ENCODE peak calls at places on chromosomes 4 and X, in ten cellular contexts. F is foreskin fibroblast, H is neural progenitor cell, L is left lung, Z is left ventricle myocardium inferior, K is dorsolateral prefrontal cortex, P is H1, T is stomach, G is fibroblast of pulmonary artery, C is pancreas. X is an unnamed sample.

GRCh38 chrX:136369377-136369776 is 68.6 kb downstream of the ADGRG4 start:
- DNase-seq in T (no peak), C (no peak), F (no peak), P (no peak), G (no peak), Z (no peak), L (no peak), K (no peak), H (no peak), X (no peak)

GRCh38 chr4:78057135-78057599 is at the start of gene FRAS1:
- DNase-seq in P (peak), K (peak), G (peak), T (no peak), Z (peak), C (peak), F (no peak), H (peak), L (peak), X (no peak)

GRCh38 chr4:107008115-107008514 is 28.0 kb downstream of the DKK2 start:
- DNase-seq in C (no peak), L (no peak), P (no peak), Z (no peak), H (no peak), T (no peak), G (no peak), F (no peak), K (no peak), X (no peak)

GRCh38 chrX:84248226-84248625 is 60.2 kb upstream of the RPS6KA6 start:
- DNase-seq in T (no peak), F (peak), H (no peak), Z (no peak), P (no peak), C (no peak), K (no peak), G (peak), L (no peak), X (peak)

GRCh38 chr4:7540654-7541413 is 106.1 kb upstream of the PSAPL1 start:
- DNase-seq in P (no peak), G (no peak), C (no peak), Z (no peak), K (no peak), H (no peak), T (no peak), L (peak), F (no peak), X (no peak)

GRCh38 chr4:93897559-93897958 is 69.0 kb downstream of the ATOH1 start:
- DNase-seq in C (no peak), P (no peak), L (no peak), F (no peak), K (no peak), T (no peak), H (no peak), Z (no peak), G (peak), X (peak)

GRCh38 chr4:174580597-174580996 is 58.3 kb upstream of the HPGD start:
- DNase-seq in G (no peak), P (no peak), L (no peak), C (no peak), K (no peak), T (no peak), F (no peak), H (no peak), Z (no peak), X (no peak)

GRCh38 chrX:21658746-21659145 is 616 bp upstream of the KLHL34 start:
- DNase-seq in H (no peak), Z (no peak), P (no peak), L (peak), F (no peak), C (no peak), K (no peak), T (no peak), G (no peak), X (no peak)

GRCh38 chrX:150849996-150850720 is 48.3 kb downstream of the CD99L2 start:
- DNase-seq in P (no peak), L (no peak), G (no peak), H (no peak), C (no peak), T (no peak), F (no peak), Z (no peak), K (no peak), X (no peak)

GRCh38 chrX:8748855-8749254 is 16.9 kb upstream of the ANOS1 start:
- DNase-seq in H (peak), F (no peak), G (peak), P (no peak), L (no peak), T (no peak), K (no peak), C (no peak), Z (no peak), X (peak)

GRCh38 chrX:149010899-149011224 is 494.2 kb downstream of the IDS start:
- DNase-seq in K (no peak), Z (no peak), L (no peak), G (no peak), F (no peak), H (no peak), P (no peak), C (no peak), T (no peak), X (no peak)

GRCh38 chrX:105876658-105877057 is 54.3 kb downstream of the NRK start:
- DNase-seq in Z (no peak), L (no peak), H (peak), C (no peak), G (peak), P (no peak), F (no peak), T (no peak), K (no peak), X (peak)

GRCh38 chrX:112779139-112779538 is 61.5 kb downstream of the AMOT start:
- DNase-seq in H (no peak), P (no peak), C (no peak), Z (no peak), L (no peak), T (no peak), G (no peak), K (no peak), F (no peak), X (no peak)

GRCh38 chr4:42709392-42710065 is 52.6 kb upstream of the ATP8A1 start:
- DNase-seq in T (no peak), G (no peak), F (no peak), K (no peak), C (no peak), H (no peak), Z (no peak), L (no peak), P (no peak), X (no peak)

GRCh38 chrX:18075603-18076002 is 145.1 kb downstream of the BEND2 start:
- DNase-seq in G (no peak), H (peak), T (no peak), P (no peak), Z (no peak), K (no peak), C (no peak), L (no peak), F (no peak), X (no peak)

GRCh38 chrX:102746134-102746584 is 25.6 kb downstream of the GPRASP3 start:
- DNase-seq in C (peak), P (peak), K (peak), Z (peak), F (peak), L (peak), G (peak), H (peak), T (peak), X (peak)

GRCh38 chrX:50470103-50471031 is at the start of gene DGKK:
- DNase-seq in T (no peak), L (peak), G (no peak), C (no peak), F (no peak), Z (no peak), P (peak), H (peak), K (no peak), X (no peak)

GRCh38 chr4:126890994-126891393 is 741.8 kb upstream of the INTU start:
- DNase-seq in T (no peak), C (no peak), Z (no peak), G (no peak), P (no peak), L (no peak), F (peak), H (peak), K (no peak), X (no peak)

GRCh38 chr4:174848596-174848995 is 19.5 kb upstream of the GLRA3 start:
- DNase-seq in P (no peak), Z (no peak), F (no peak), C (no peak), K (no peak), T (no peak), G (no peak), L (no peak), H (no peak), X (no peak)

GRCh38 chr4:116099596-116099995 is 985.8 kb downstream of the TRAM1L1 start:
- DNase-seq in P (no peak), K (no peak), G (no peak), F (no peak), Z (no peak), T (no peak), C (no peak), H (no peak), L (no peak), X (no peak)

GRCh38 chrX:14913241-14913640 is 40.0 kb downstream of the MOSPD2 start:
- DNase-seq in G (peak), Z (no peak), P (no peak), F (no peak), C (no peak), L (no peak), H (no peak), K (no peak), T (no peak), X (peak)

GRCh38 chr4:79723507-79723906 is 315.5 kb upstream of the GK2 start:
- DNase-seq in L (peak), F (no peak), C (no peak), Z (no peak), H (no peak), G (no peak), P (peak), K (no peak), T (no peak), X (no peak)

GRCh38 chr4:151719045-151719743 is 41.6 kb downstream of the GATB start:
- DNase-seq in T (no peak), H (peak), K (no peak), L (no peak), F (no peak), Z (peak), P (no peak), G (peak), C (no peak), X (peak)

GRCh38 chrX:23228950-23229448 is 105.7 kb upstream of the PTCHD1 start:
- DNase-seq in L (no peak), H (no peak), K (no peak), T (no peak), F (no peak), P (no peak), G (peak), Z (no peak), C (no peak), X (no peak)

GRCh38 chrX:24396236-24396929 is 35.9 kb downstream of the SUPT20HL1 start:
- DNase-seq in F (no peak), H (no peak), Z (no peak), G (peak), K (no peak), T (no peak), C (no peak), P (no peak), L (no peak), X (peak)

GRCh38 chr4:27176400-27176799 is 315.8 kb downstream of the STIM2 start:
- DNase-seq in Z (no peak), F (no peak), H (peak), P (peak), T (no peak), L (no peak), G (peak), K (peak), C (no peak), X (peak)

GRCh38 chr4:139858436-139859225 is 193.0 kb downstream of the MGST2 start:
- DNase-seq in C (no peak), K (no peak), G (no peak), H (no peak), F (no peak), P (no peak), Z (no peak), L (no peak), T (no peak), X (no peak)

GRCh38 chrX:26651755-26652154 is 435.8 kb downstream of the MAGEB5 start:
- DNase-seq in K (no peak), Z (no peak), F (no peak), P (no peak), C (no peak), G (no peak), H (no peak), L (no peak), T (no peak), X (no peak)

GRCh38 chrX:26653050-26653449 is 437.1 kb downstream of the MAGEB5 start:
- DNase-seq in Z (no peak), G (no peak), T (no peak), F (no peak), K (no peak), L (no peak), P (no peak), H (no peak), C (no peak), X (peak)

GRCh38 chrX:26649534-26649933 is 433.6 kb downstream of the MAGEB5 start:
- DNase-seq in H (peak), T (no peak), C (no peak), K (no peak), P (no peak), Z (no peak), F (no peak), L (no peak), G (peak), X (peak)
- TF ChIP-seq CTCF in H (peak), T (no peak), C (peak), K (peak), P (peak), Z (peak), F (peak), L (peak), G (peak), X (peak)

DNA sequence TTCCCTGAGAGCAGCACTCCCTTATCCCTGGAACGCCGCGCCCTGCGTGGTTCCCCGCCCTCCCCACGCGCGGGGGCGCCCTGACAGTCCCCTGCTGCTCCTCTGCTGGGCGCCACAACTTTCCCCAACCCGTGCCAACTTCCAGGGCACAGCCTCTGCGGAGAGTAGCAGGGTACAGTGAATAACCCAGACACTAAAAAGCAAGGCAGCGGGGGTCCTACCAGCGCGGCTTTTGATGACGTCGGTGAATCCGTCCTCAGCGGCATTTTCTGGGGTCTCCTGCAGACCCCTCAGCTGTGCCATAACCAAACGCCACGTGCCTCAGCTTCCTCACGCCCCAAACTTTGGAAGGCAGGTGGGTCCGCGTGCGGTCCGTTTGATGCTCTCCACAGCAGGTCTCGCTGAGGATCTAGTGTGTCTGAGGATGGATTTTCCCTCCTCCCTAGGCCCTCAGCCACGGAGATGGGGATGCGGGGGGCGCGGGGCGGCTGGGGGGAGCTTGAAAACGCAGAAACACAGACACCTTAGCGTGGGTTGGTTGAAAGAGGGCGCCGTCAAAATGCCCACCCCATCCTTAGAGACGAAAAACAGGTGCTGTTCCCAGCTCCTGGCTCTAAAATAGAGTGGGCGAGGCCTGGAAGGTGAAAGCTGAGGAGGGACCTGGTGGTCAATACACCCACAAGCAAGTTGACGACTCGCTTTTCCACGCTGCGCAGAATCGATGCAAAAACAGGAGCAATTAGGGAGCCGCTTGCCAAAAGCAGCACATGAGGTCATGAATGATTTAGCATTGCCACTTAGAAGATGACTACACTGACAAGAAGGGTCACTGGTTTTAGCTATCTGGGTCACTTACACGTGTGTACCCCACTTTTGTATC is 405.6 kb downstream of the FAM47A start:
- DNase-seq in K (peak), C (no peak), G (no peak), H (peak), Z (no peak), P (peak), F (no peak), T (no peak), L (peak), X (no peak)
- H3K4me3 ChIP-seq in K (peak), C (no peak), G (no peak), H (peak), Z (peak), P (peak), F (no peak), T (peak), L (no peak), X (no peak)

DNA sequence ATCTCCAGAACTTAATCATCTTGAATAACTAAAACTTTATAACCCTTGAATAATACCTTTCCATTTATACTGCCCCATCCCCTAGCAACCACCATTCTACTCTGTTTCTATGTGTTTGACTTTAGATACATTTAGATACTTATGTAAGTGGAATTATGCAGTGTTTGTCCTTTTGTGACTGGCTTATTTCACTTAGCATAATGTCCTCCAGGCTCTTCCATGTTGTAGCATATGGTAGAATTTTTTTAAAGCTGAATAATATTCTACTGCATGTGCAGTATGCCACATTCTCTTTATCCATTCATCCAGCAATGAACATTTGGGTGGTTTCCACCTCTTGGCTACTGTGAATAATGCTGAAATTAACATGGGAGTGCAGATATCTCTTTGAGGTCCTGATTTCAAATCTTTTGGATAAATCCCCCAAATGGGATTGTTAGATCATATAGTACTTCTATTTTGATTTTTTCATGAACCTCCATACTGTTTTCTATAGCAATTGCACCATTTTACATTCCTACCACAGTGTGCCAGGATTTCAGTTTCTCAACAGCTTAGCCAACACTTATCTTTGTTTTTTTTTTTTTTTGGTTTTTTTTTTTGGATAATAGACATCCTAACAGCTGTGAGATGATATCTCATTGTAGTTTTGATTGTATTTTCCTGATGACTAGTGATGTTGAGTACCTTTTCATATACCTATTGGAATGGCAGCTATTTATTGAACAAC is 105.8 kb upstream of the LNX1 start:
- DNase-seq in K (no peak), P (no peak), L (no peak), T (no peak), H (no peak), G (peak), Z (no peak), F (no peak), C (no peak), X (peak)
- TF ChIP-seq CTCF in K (no peak), P (no peak), L (no peak), T (no peak), H (no peak), G (peak), Z (no peak), F (no peak), C (no peak), X (no peak)

DNA sequence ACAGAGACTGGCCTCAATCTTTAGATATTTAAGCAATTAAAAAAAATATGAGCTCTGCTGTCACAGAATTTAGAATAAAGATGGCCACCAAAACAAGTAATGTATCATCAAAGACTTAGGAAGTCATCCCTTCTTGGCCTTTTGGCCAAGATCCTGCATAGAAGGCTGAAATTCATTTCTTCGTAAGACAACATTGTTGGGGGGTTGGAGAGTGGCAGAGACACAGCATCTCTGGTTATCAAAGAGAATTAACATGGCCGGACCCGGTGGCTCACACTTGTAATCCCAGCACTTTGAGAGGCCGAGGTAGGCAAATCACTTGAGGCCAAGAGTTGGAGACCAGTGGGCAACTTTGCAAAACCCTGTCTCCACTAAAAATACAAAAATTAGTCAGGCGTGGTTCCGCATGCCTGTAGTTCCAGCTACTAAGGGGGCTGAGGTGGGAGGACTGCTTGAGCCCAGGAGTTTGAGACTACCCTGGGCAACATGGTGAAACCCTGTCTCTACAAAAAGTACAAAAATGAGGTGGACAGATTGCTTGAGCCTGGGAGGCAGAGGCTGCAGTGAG is 4.0 kb downstream of the PPM1K start:
- DNase-seq in F (no peak), K (no peak), L (no peak), C (no peak), H (no peak), Z (no peak), T (no peak), P (no peak), G (no peak), X (no peak)
- H3K4me3 ChIP-seq in F (no peak), K (peak), L (no peak), C (no peak), H (no peak), Z (peak), T (no peak), P (no peak), G (no peak), X (no peak)

GRCh38 chrX:2614911-2615310 is 76.2 kb upstream of the CD99 start:
- DNase-seq in C (no peak), P (no peak), L (no peak), Z (no peak), H (peak), G (peak), F (peak), T (no peak), K (no peak), X (peak)
- TF ChIP-seq CTCF in C (no peak), P (peak), L (peak), Z (peak), H (peak), G (peak), F (peak), T (no peak), K (peak), X (peak)

GRCh38 chr4:186900980-186901379 is 177.3 kb upstream of the FAT1 start:
- DNase-seq in C (no peak), T (no peak), L (no peak), Z (no peak), K (no peak), H (no peak), F (no peak), G (peak), P (no peak), X (peak)

GRCh38 chr4:186906722-186907121 is 183.1 kb upstream of the FAT1 start:
- DNase-seq in L (no peak), P (no peak), G (no peak), K (no peak), C (no peak), Z (no peak), H (no peak), T (no peak), F (no peak), X (no peak)

GRCh38 chr4:186902361-186902760 is 178.7 kb upstream of the FAT1 start:
- DNase-seq in P (no peak), Z (no peak), F (no peak), L (no peak), T (no peak), G (no peak), H (no peak), C (no peak), K (no peak), X (no peak)

GRCh38 chr4:186901850-186902249 is 178.2 kb upstream of the FAT1 start:
- DNase-seq in L (no peak), C (no peak), Z (no peak), G (no peak), T (no peak), H (no peak), P (no peak), F (no peak), K (no peak), X (no peak)

GRCh38 chr4:186904104-186904503 is 180.4 kb upstream of the FAT1 start:
- DNase-seq in Z (no peak), H (no peak), L (no peak), C (no peak), T (no peak), P (no peak), F (peak), G (peak), K (no peak), X (peak)
- H3K4me3 ChIP-seq in Z (no peak), H (no peak), L (no peak), C (no peak), T (no peak), P (no peak), F (no peak), G (no peak), K (no peak), X (no peak)

DNA sequence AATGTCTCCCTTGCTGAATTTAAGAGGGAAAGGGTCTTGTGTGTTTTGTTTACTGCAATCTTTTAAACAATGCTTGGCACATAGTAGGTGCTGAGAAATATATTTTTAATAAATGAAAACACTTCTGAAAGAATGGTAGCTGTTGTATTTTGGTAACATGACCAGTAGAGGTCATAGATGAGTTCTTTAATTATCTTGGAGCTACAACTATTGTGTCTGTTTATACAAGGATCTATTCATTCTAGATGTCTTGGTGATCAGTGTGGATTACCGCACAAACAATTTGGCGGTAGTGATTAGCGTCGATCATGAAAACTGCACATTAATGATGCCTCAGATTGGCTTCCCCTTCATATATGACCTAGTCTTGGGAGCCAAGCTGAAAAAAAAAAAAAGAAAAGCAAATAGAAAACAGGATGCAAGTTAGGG is 21.4 kb upstream of the SCRG1 start:
- DNase-seq in G (peak), L (no peak), T (no peak), K (no peak), F (no peak), H (no peak), P (no peak), Z (no peak), C (no peak), X (peak)
- TF ChIP-seq CTCF in G (peak), L (peak), T (no peak), K (peak), F (peak), H (peak), P (peak), Z (peak), C (peak), X (peak)